ENCODE peak calls at places on chromosomes 4 and X, in seven cellular contexts. W is suprapubic skin; H is astrocyte of the cerebellum; X is stimulated activated CD4-positive, alpha-beta T cell treated with anti-CD3 and anti-CD28 coated beads, Interleukin-12 subunit alpha, Interleukin-12 subunit beta, amount 100 ng/mL, for 4 hours; B is EL; G is uterus; K is activated T-cell treated with anti-CD3 and anti-CD28 coated beads for 1 hour. Y is an unnamed sample.

GRCh38 chr4:3280466-3280865 is 12.4 kb upstream of the RGS12 start:
- DNase-seq in W (no peak), H (no peak), X (no peak), B (no peak), G (no peak), K (no peak), Y (no peak)

GRCh38 chr4:48490012-48490679 is at the start of gene ZAR1:
- DNase-seq in W (no peak), H (no peak), X (no peak), B (no peak), G (no peak), K (no peak), Y (no peak)

GRCh38 chrX:3549442-3549875 is 164.0 kb downstream of the PRKX start:
- DNase-seq in W (no peak), H (no peak), X (no peak), B (peak), G (no peak), K (no peak), Y (peak)

GRCh38 chrX:70437011-70437410 is 7.6 kb upstream of the DLG3 start:
- DNase-seq in W (no peak), H (no peak), X (no peak), B (no peak), G (no peak), K (no peak), Y (no peak)

GRCh38 chrX:119240356-119240755 is 4.3 kb downstream of the PGRMC1 start:
- DNase-seq in W (no peak), H (peak), X (no peak), B (peak), G (no peak), K (no peak), Y (peak)

GRCh38 chr4:141099326-141099725 is 33.9 kb downstream of the RNF150 start:
- DNase-seq in W (no peak), H (peak), X (no peak), B (peak), G (no peak), K (no peak), Y (peak)

GRCh38 chrX:30504309-30504708 is 73.3 kb downstream of the TASL start:
- DNase-seq in W (no peak), H (peak), X (no peak), B (peak), G (no peak), K (no peak), Y (peak)

GRCh38 chr4:146545102-146545501 is 23.4 kb upstream of the SLC10A7 start:
- DNase-seq in W (no peak), H (no peak), X (no peak), B (peak), G (no peak), K (no peak), Y (peak)

GRCh38 chr4:159305129-159305528 is 202.2 kb downstream of the RAPGEF2 start:
- DNase-seq in W (no peak), H (no peak), X (no peak), B (no peak), G (no peak), K (no peak), Y (no peak)

Y was measured in LHCN-M2.